ENCODE peak calls at places on chromosomes 2 and 18, in eight cellular contexts. B, E, P, J, R, M, U and X are unnamed samples. For H3K4me1, the result is how much of the 10 kb centered on the place peaks cover.

GRCh38 chr18:26655614-26656400 is 107.5 kb upstream of the KCTD1 start:
- DNase-seq in J (peak), M (no peak), P (peak), U (peak), B (peak), E (no peak), R (peak), X (no peak)

GRCh38 chr2:159208449-159208848 is 78.1 kb downstream of the WDSUB1 start:
- DNase-seq in P (no peak), M (no peak), J (no peak), E (no peak), U (no peak), B (no peak), R (no peak), X (no peak)

GRCh38 chr18:51383116-51383515 is 185.6 kb upstream of the MEX3C start:
- DNase-seq in P (no peak), J (no peak), R (no peak), E (no peak), U (no peak), B (no peak), M (no peak), X (no peak)

GRCh38 chr2:100981011-100981410 is 21.1 kb upstream of the RPL31 start:
- DNase-seq in R (no peak), U (no peak), M (no peak), P (no peak), B (no peak), J (no peak), E (no peak), X (no peak)

GRCh38 chr2:70248810-70249438 is 496 bp upstream of the TIA1 start:
- DNase-seq in R (no peak), J (peak), B (no peak), U (no peak), E (peak), M (peak), P (peak), X (peak)

GRCh38 chr2:56648802-56649201 is 465.0 kb downstream of the CCDC85A start:
- DNase-seq in E (no peak), B (no peak), U (no peak), R (no peak), P (no peak), J (no peak), M (no peak), X (no peak)

GRCh38 chr2:11955314-11955713 is 208.9 kb downstream of the LPIN1 start:
- DNase-seq in M (no peak), U (no peak), R (peak), J (no peak), P (no peak), B (no peak), E (no peak), X (no peak)

GRCh38 chr18:10787293-10787901 is 261.6 kb downstream of the NAPG start:
- DNase-seq in J (peak), P (peak), E (peak), B (peak), R (peak), M (peak), U (peak), X (no peak)

GRCh38 chr2:240820607-240821428 is 799 bp upstream of the KIF1A start:
- DNase-seq in E (peak), U (peak), R (no peak), P (no peak), J (peak), B (peak), M (no peak), X (no peak)

GRCh38 chr2:203720011-203720410 is 13.6 kb downstream of the CD28 start:
- DNase-seq in P (no peak), J (no peak), E (no peak), U (no peak), M (no peak), R (no peak), B (no peak), X (no peak)

GRCh38 chr2:181949047-181949446 is 36.6 kb upstream of the PPP1R1C start:
- DNase-seq in R (no peak), M (no peak), U (no peak), B (no peak), P (no peak), E (no peak), J (no peak), X (no peak)

GRCh38 chr2:57693177-57693576 is 353.4 kb upstream of the VRK2 start:
- DNase-seq in M (no peak), E (no peak), B (no peak), P (no peak), U (no peak), J (no peak), R (no peak), X (no peak)

GRCh38 chr2:221070106-221070505 is 502.0 kb downstream of the EPHA4 start:
- DNase-seq in U (no peak), B (no peak), P (no peak), E (no peak), M (no peak), J (no peak), R (no peak), X (no peak)

GRCh38 chr2:209872675-209873074 is 101.0 kb downstream of the UNC80 start:
- DNase-seq in R (peak), U (no peak), J (peak), B (no peak), E (no peak), P (peak), M (peak), X (no peak)

GRCh38 chr2:7028846-7029245 is 111.6 kb downstream of the RNF144A start:
- DNase-seq in M (no peak), B (peak), R (no peak), J (no peak), U (no peak), E (peak), P (no peak), X (no peak)

GRCh38 chr2:98607741-98608117 is 583 bp downstream of the COA5 start:
- DNase-seq in J (peak), P (no peak), U (no peak), M (no peak), B (no peak), E (no peak), R (peak), X (no peak)

GRCh38 chr18:46174317-46175039 is 70.3 kb downstream of the HAUS1 start:
- DNase-seq in P (no peak), M (no peak), J (peak), E (no peak), U (peak), B (peak), R (peak), X (no peak)

GRCh38 chr18:50506362-50506761 is 53.5 kb upstream of the MAPK4 start:
- DNase-seq in P (no peak), B (no peak), M (no peak), U (no peak), J (no peak), R (no peak), E (no peak), X (no peak)

GRCh38 chr2:195837987-195838386 is 181.0 kb downstream of the SLC39A10 start:
- DNase-seq in U (no peak), E (no peak), P (no peak), B (no peak), M (no peak), R (peak), J (no peak), X (no peak)

GRCh38 chr2:150788741-150789140 is 301.3 kb upstream of the RND3 start:
- DNase-seq in M (no peak), P (no peak), J (no peak), B (no peak), E (no peak), U (no peak), R (no peak), X (no peak)

GRCh38 chr18:76791106-76791505 is 31.3 kb upstream of the ZNF236 start:
- DNase-seq in E (no peak), U (peak), B (no peak), P (no peak), J (no peak), M (no peak), R (no peak), X (no peak)

GRCh38 chr18:6489977-6490376 is 75.3 kb upstream of the L3MBTL4 start:
- DNase-seq in B (no peak), E (no peak), M (no peak), U (no peak), P (no peak), J (no peak), R (no peak), X (no peak)

GRCh38 chr2:225282858-225283693 is 116.4 kb upstream of the NYAP2 start:
- DNase-seq in E (no peak), M (peak), P (no peak), J (peak), U (no peak), R (peak), B (no peak), X (no peak)

DNA sequence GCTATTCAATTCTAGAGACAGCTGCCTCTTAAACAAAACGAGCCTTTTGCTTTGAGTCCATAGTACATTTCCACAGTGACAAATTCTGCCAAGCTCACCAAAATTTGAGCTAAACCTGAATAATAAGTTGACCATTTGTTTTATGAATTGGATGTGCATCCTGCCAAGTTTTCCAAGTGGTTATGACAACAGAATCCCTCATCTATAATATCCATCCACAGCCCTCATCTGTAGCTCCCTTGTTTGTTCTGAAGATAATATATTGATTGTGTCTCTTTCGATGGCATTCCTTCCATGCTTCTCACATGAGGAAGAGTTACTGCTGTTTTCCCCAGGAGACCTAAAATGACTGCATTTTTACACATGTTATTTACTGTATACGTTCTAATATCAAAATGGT is 287.2 kb upstream of the ATP5MC3 start:
- DNase-seq in R (no peak), U (no peak), B (no peak), E (no peak), J (no peak), P (no peak), M (no peak), X (no peak)
- H3K4me1 ChIP-seq in R (under half), U (under half), B (under half), E (under half), J (under half), P (under half), M (under half), X (under half)

DNA sequence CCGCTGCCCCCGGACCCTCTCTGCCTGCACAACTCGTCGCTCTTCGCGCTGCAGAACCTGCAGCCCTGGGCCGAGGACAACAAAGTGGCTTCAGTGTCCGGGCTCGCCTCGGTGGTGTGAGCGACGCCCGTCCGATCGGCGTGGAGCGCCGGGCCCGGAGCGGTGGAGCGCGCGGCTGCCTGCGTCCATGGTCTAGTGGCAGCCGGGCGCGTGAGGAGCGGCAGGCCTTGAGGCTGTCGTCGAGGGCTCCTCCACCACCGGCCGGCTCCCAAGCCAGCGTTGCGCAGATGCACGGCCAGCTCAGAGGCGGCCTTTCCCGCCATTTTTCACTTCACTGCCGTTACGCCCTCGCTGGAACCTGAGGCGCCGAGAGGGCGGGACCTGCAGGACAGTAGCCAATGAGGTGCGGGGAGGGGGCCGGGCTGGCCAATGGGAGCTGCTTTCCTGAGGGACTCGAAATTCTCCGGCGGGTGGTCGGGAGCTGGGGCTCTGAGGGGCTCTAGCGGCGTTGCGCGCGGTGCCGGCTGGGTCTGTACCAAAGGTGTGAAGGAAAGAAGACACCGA is 1.9 kb downstream of the TLX2 start:
- DNase-seq in J (peak), E (peak), P (no peak), M (no peak), U (peak), R (no peak), B (peak), X (no peak)
- H3K4me3 ChIP-seq in J (no peak), E (peak), P (peak), M (no peak), U (peak), R (no peak), B (peak), X (peak)

DNA sequence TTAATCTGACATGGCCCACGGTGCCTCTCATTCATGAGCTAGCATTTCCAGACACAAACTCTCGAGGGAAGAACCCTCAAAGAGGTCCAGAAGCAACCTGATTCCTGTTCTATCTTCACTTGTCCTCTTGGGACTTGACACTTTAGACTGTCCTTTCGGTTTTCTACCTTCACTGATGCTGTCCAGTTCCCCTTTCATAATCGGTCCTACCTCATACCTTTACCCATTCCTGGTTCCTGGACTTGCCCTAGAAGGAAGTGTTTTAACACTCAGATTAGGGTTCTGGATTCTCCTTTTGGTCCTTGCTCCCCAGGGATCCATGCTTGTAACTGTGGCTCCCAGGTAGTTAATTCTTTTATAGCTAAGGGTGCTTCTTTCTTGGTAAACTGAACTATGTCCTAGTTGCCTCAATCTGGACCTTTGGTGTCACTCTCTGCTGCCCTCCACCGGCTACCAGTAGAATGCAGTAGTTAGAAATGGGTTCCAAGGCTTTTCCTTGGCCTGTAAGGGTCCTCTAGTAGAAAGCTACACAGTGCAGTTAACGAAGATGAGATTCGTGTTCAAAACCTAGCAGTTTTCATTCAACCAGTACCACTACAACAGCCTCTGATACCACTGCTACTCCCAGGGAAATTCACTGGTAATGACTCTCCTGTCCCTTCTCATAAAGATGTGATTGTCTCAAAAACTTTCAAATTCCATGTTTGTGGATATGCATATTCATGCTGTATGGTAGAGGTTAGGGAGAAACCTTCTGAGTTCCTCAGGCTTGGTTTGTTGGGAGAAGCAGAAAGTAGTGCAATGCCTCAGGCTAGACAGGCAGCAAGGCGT is 178.1 kb upstream of the CYP26B1 start:
- DNase-seq in B (no peak), P (no peak), E (no peak), U (no peak), R (peak), M (peak), J (peak), X (no peak)
- TF ChIP-seq CTCF in B (peak), P (no peak), E (peak), U (peak), R (peak), M (peak), J (peak), X (peak)

GRCh38 chr2:43170733-43171101 is 55.7 kb downstream of the ZFP36L2 start:
- DNase-seq in R (no peak), J (no peak), M (no peak), P (no peak), U (no peak), B (no peak), E (peak), X (no peak)
- H3K4me1 ChIP-seq in R (under half), J (under half), M (half or more), P (under half), U (under half), B (half or more), E (under half), X (under half)

DNA sequence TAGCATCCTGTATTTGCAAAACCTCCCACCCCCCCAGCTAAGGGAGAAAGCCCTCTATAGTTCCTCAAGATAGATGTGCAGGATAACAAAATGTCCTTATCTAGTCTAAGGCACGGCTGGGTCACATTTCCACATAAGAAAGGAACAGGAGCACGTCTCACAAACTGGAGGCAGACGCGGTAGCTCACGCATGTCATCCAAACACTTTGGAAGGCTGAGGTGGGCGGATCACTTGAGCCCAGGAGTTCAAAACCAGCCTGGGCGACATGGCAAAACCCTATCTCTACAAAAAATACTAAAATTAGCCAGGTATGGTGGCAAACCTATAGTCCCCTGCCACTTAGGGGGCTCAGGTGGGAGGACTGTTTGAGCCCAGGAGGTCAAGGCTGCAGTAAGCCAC is 9.3 kb downstream of the SF3B1 start:
- DNase-seq in U (no peak), P (no peak), B (no peak), J (no peak), R (no peak), M (no peak), E (no peak), X (no peak)
- H3K4me3 ChIP-seq in U (no peak), P (no peak), B (no peak), J (no peak), R (no peak), M (no peak), E (no peak), X (no peak)

GRCh38 chr2:169823996-169824372 is 721 bp downstream of the METTL5 start:
- DNase-seq in R (no peak), B (no peak), U (no peak), J (no peak), E (no peak), P (no peak), M (no peak), X (no peak)

GRCh38 chr2:169822785-169823392 is 1.8 kb downstream of the METTL5 start:
- DNase-seq in R (no peak), J (no peak), B (no peak), E (no peak), P (no peak), M (no peak), U (no peak), X (no peak)

GRCh38 chr2:169828141-169828811 is 1.0 kb downstream of the UBR3 start:
- DNase-seq in J (peak), U (no peak), P (peak), R (peak), E (no peak), B (no peak), M (peak), X (no peak)

GRCh38 chr2:169824373-169825333 is at the start of gene METTL5:
- DNase-seq in E (peak), B (peak), R (peak), U (peak), M (peak), J (peak), P (peak), X (peak)

GRCh38 chr2:169827272-169828140 is at the start of gene UBR3:
- DNase-seq in M (peak), B (peak), J (peak), P (peak), R (peak), U (peak), E (peak), X (peak)
- TF ChIP-seq CTCF in M (peak), B (no peak), J (no peak), P (peak), R (peak), U (no peak), E (no peak), X (no peak)